ENCODE peak calls at places on chromosomes 16 and 17, in eight cellular contexts. F, N, B, C, O, K, M and Y are unnamed samples. For H3K4me1, the result is how much of the 10 kb centered on the place peaks cover.

GRCh38 chr17:31400481-31400950 is 9.0 kb downstream of the RAB11FIP4 start:
- DNase-seq in F (no peak), N (no peak), B (no peak), C (no peak), O (peak), K (peak), M (no peak), Y (no peak)

GRCh38 chr17:72053069-72053846 is 67.6 kb upstream of the SOX9 start:
- DNase-seq in F (no peak), N (no peak), B (no peak), C (no peak), O (no peak), K (peak), M (no peak), Y (peak)

GRCh38 chr16:86520317-86521210 is 10.2 kb downstream of the FOXF1 start:
- DNase-seq in F (no peak), N (no peak), B (no peak), C (no peak), O (no peak), K (no peak), M (no peak), Y (no peak)

GRCh38 chr17:22511431-22511830 is 819.1 kb downstream of the KCNJ18 start:
- DNase-seq in F (no peak), N (no peak), B (no peak), C (no peak), O (no peak), K (no peak), M (peak), Y (no peak)

GRCh38 chr17:55642741-55643140 is 79.9 kb downstream of the TMEM100 start:
- DNase-seq in F (no peak), N (no peak), B (no peak), C (no peak), O (no peak), K (no peak), M (no peak), Y (no peak)

GRCh38 chr17:54117452-54117851 is 294.7 kb downstream of the KIF2B start:
- DNase-seq in F (no peak), N (no peak), B (no peak), C (no peak), O (no peak), K (no peak), M (no peak), Y (no peak)

GRCh38 chr17:61196302-61196704 is 203.3 kb upstream of the TBX2 start:
- DNase-seq in F (no peak), N (no peak), B (peak), C (no peak), O (no peak), K (no peak), M (no peak), Y (no peak)

GRCh38 chr16:58727796-58728568 is 6.1 kb downstream of the GOT2 start:
- DNase-seq in F (no peak), N (no peak), B (no peak), C (no peak), O (no peak), K (no peak), M (no peak), Y (no peak)

GRCh38 chr17:15261818-15262290 is 3.3 kb downstream of the PMP22 start:
- DNase-seq in F (no peak), N (no peak), B (peak), C (peak), O (no peak), K (peak), M (no peak), Y (peak)

GRCh38 chr17:17990282-17990681 is 17.6 kb downstream of the DRC3 start:
- DNase-seq in F (no peak), N (no peak), B (no peak), C (no peak), O (no peak), K (peak), M (no peak), Y (no peak)

GRCh38 chr16:75864243-75864642 is 138.0 kb upstream of the CPHXL start:
- DNase-seq in F (no peak), N (no peak), B (no peak), C (no peak), O (no peak), K (no peak), M (no peak), Y (no peak)

GRCh38 chr17:69350911-69351310 is 24.0 kb upstream of the ABCA5 start:
- DNase-seq in F (no peak), N (no peak), B (no peak), C (no peak), O (no peak), K (no peak), M (no peak), Y (no peak)

GRCh38 chr17:49913226-49914095 is 55.5 kb upstream of the DLX4 start:
- DNase-seq in F (no peak), N (no peak), B (no peak), C (peak), O (no peak), K (peak), M (no peak), Y (peak)

GRCh38 chr16:65967376-65967775 is 399.1 kb upstream of the CDH5 start:
- DNase-seq in F (no peak), N (no peak), B (no peak), C (peak), O (no peak), K (no peak), M (no peak), Y (no peak)

GRCh38 chr17:65074778-65075250 is 18.3 kb upstream of the GNA13 start:
- DNase-seq in F (peak), N (peak), B (peak), C (no peak), O (peak), K (peak), M (peak), Y (no peak)

GRCh38 chr16:68269793-68270192 is 5.5 kb downstream of the SLC7A6 start:
- DNase-seq in F (no peak), N (no peak), B (no peak), C (no peak), O (no peak), K (no peak), M (no peak), Y (no peak)
- H3K4me1 ChIP-seq in F (half or more), N (under half), B (half or more), C (under half), O (under half), K (under half), M (under half), Y (under half)

GRCh38 chr17:77142689-77143088 is 1.9 kb downstream of the SEC14L1 start:
- DNase-seq in F (no peak), N (no peak), B (no peak), C (no peak), O (no peak), K (no peak), M (no peak), Y (no peak)

GRCh38 chr17:77145209-77145608 is 4.4 kb downstream of the SEC14L1 start:
- DNase-seq in F (no peak), N (no peak), B (no peak), C (no peak), O (no peak), K (no peak), M (no peak), Y (no peak)

GRCh38 chr17:77143306-77143705 is 2.5 kb downstream of the SEC14L1 start:
- DNase-seq in F (no peak), N (no peak), B (no peak), C (no peak), O (no peak), K (no peak), M (no peak), Y (no peak)

GRCh38 chr17:77145635-77146632 is 5.2 kb downstream of the SEC14L1 start:
- DNase-seq in F (peak), N (peak), B (peak), C (peak), O (peak), K (peak), M (peak), Y (no peak)

GRCh38 chr17:77144227-77144626 is 3.5 kb downstream of the SEC14L1 start:
- DNase-seq in F (no peak), N (no peak), B (no peak), C (no peak), O (no peak), K (no peak), M (no peak), Y (no peak)
- H3K4me1 ChIP-seq in F (half or more), N (half or more), B (under half), C (under half), O (under half), K (under half), M (under half), Y (under half)

GRCh38 chr17:1792495-1793446 is 30.9 kb downstream of the SERPINF1 start:
- DNase-seq in F (no peak), N (no peak), B (no peak), C (no peak), O (no peak), K (no peak), M (no peak), Y (no peak)
- H3K4me1 ChIP-seq in F (under half), N (under half), B (under half), C (under half), O (under half), K (under half), M (under half), Y (under half)

DNA sequence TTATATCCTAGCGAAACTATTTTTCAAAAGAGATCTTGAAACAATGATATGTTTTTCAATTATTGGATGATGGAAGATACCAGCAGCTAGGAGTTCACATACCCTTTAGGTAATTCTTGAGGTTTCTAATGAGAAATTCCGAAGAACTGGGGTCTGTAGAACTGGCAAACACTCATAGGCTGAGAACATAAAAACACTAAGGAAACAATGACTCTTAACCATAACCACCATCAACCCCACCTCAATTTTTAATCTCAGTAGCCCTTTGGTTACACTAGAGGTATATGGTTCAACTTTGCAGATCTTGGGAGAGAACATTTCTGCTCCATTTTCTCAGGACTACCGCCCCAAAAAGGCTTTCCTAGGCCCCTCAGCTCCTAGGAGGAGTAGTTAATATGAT is 65.7 kb upstream of the NPEPPS start:
- DNase-seq in F (no peak), N (no peak), B (no peak), C (no peak), O (no peak), K (no peak), M (no peak), Y (no peak)
- H3K4me1 ChIP-seq in F (under half), N (under half), B (under half), C (under half), O (under half), K (under half), M (under half), Y (under half)

GRCh38 chr17:82294086-82294773 is 20.7 kb upstream of the CSNK1D start:
- DNase-seq in F (no peak), N (no peak), B (no peak), C (no peak), O (no peak), K (no peak), M (no peak), Y (no peak)

GRCh38 chr17:82288602-82288927 is 15.1 kb upstream of the CSNK1D start:
- DNase-seq in F (no peak), N (no peak), B (no peak), C (no peak), O (no peak), K (no peak), M (no peak), Y (no peak)

GRCh38 chr17:82292251-82293154 is 19.0 kb upstream of the CSNK1D start:
- DNase-seq in F (peak), N (peak), B (peak), C (peak), O (peak), K (peak), M (peak), Y (peak)

GRCh38 chr17:82289822-82290541 is 16.5 kb upstream of the CSNK1D start:
- DNase-seq in F (no peak), N (peak), B (no peak), C (no peak), O (no peak), K (peak), M (no peak), Y (no peak)

GRCh38 chr17:82291582-82292250 is 18.2 kb upstream of the CSNK1D start:
- DNase-seq in F (no peak), N (no peak), B (no peak), C (no peak), O (no peak), K (peak), M (no peak), Y (no peak)
- H3K4me1 ChIP-seq in F (under half), N (half or more), B (under half), C (under half), O (under half), K (under half), M (under half), Y (under half)

DNA sequence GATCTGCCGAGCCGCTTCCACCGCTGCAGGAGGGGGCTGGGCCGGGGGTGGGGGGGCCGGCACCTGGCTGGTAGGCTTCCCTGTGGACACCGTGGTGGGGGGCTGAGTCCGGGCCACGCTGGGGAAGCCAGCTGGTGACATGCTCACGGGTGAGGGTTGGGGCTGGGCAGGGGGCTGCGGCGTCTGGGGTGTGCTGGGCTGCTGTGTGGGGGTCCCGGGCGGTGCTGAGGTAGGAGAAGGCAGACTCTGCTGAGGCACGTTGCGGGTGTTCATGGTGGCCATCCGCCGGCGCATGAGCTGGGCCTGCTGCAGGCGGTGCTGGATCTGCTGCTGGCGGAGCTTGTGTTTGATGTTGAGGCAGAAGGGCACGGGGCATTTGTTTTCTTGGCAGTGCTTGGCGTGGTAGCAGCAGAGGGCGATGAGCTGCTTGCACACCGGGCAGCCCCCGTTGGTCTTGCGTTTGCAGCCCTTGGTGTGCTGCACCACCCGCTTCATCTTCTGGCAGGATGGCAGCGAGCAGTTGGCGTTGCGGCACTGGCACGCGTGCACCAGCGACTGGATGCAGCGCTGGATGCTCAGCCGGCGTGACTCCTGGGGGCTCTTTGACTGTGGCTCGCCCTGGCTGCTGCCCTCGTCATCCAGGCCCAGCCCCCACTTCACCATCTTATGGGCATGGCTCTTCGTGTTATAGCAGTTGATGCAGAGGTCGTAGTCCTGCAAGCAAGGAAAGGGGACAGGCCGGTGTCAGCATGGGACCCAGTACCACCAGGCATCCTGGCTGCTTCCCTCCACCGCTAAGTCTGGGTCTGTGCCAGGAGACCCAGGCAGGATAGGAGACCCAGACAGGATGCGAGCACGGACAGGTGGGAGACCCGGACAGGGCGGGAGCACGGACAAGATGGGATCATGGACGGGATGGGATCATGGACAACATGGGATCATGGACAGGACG is 12.1 kb upstream of the TRAP1 start:
- DNase-seq in F (no peak), N (no peak), B (no peak), C (no peak), O (no peak), K (no peak), M (no peak), Y (no peak)
- H3K4me1 ChIP-seq in F (under half), N (under half), B (under half), C (under half), O (under half), K (under half), M (under half), Y (under half)